ENCODE peak calls at places on chromosomes 5 and 9, in eight cellular contexts. V is heart left ventricle; S is HepG2; F is IMR-90; G is suprapubic skin; B is CD4-positive, CD25-positive, alpha-beta regulatory T cell; M is dorsolateral prefrontal cortex; R is neural progenitor cell. C is an unnamed sample.

GRCh38 chr5:78974011-78974410 is 11.1 kb downstream of the ARSB start:
- DNase-seq in V (no peak), S (no peak), B (no peak), R (no peak), M (peak), F (no peak), G (no peak), C (no peak)

GRCh38 chr5:36029914-36030313 is 36.8 kb downstream of the UGT3A2 start:
- DNase-seq in R (no peak), G (no peak), M (no peak), V (no peak), B (no peak), F (no peak), S (no peak), C (no peak)

GRCh38 chr9:137168575-137168906 is 1.3 kb downstream of the LRRC26 start:
- DNase-seq in F (no peak), G (no peak), M (no peak), B (no peak), R (peak), V (no peak), S (no peak), C (no peak)

GRCh38 chr9:135750786-135751185 is 48.8 kb downstream of the KCNT1 start:
- DNase-seq in S (no peak), G (no peak), M (no peak), R (no peak), V (no peak), B (no peak), F (no peak), C (no peak)

GRCh38 chr5:113269023-113269997 is 165.5 kb downstream of the TSSK1B start:
- DNase-seq in M (no peak), F (no peak), V (no peak), R (peak), S (no peak), B (no peak), G (no peak), C (no peak)

GRCh38 chr5:154573011-154573410 is 95.0 kb upstream of the HAND1 start:
- DNase-seq in R (no peak), M (no peak), V (no peak), S (no peak), F (no peak), G (no peak), B (no peak), C (no peak)

GRCh38 chr5:149639718-149640117 is 58.4 kb downstream of the ARHGEF37 start:
- DNase-seq in V (no peak), G (no peak), R (no peak), S (no peak), F (no peak), B (no peak), M (no peak), C (no peak)

GRCh38 chr5:132821791-132822190 is 8.7 kb downstream of the SHROOM1 start:
- DNase-seq in S (peak), G (peak), M (no peak), B (no peak), V (no peak), R (no peak), F (peak), C (no peak)

GRCh38 chr9:115786321-115786720 is 367.3 kb upstream of the PAPPA start:
- DNase-seq in B (no peak), V (no peak), R (no peak), S (no peak), F (peak), G (no peak), M (no peak), C (no peak)

GRCh38 chr9:38342096-38342495 is 50.4 kb upstream of the ALDH1B1 start:
- DNase-seq in M (no peak), V (no peak), G (no peak), B (no peak), S (no peak), R (no peak), F (no peak), C (no peak)

GRCh38 chr9:136078025-136078424 is 17.1 kb downstream of the NACC2 start:
- DNase-seq in M (no peak), F (no peak), B (no peak), G (no peak), S (no peak), R (no peak), V (no peak), C (no peak)

GRCh38 chr9:33791117-33791516 is 4.2 kb upstream of the PRSS3 start:
- DNase-seq in V (no peak), F (peak), M (no peak), B (no peak), R (no peak), S (no peak), G (no peak), C (no peak)

GRCh38 chr5:78806544-78806943 is 158.0 kb upstream of the LHFPL2 start:
- DNase-seq in S (no peak), V (no peak), G (no peak), F (peak), B (no peak), M (no peak), R (no peak), C (no peak)

GRCh38 chr9:109245300-109245897 is 75.5 kb downstream of the EPB41L4B start:
- DNase-seq in B (no peak), M (no peak), R (no peak), F (no peak), G (no peak), S (no peak), V (no peak), C (no peak)

GRCh38 chr5:173774212-173774850 is 113.8 kb upstream of the CPEB4 start:
- DNase-seq in F (no peak), M (no peak), B (no peak), R (no peak), G (no peak), V (peak), S (no peak), C (no peak)

GRCh38 chr9:4985376-4986266 is 549 bp downstream of the JAK2 start:
- DNase-seq in S (no peak), V (peak), B (peak), M (peak), G (peak), F (peak), R (peak), C (no peak)

GRCh38 chr5:166436857-166437256 is 1854.6 kb upstream of the WWC1 start:
- DNase-seq in S (no peak), R (no peak), M (no peak), G (no peak), F (no peak), B (no peak), V (no peak), C (no peak)

GRCh38 chr9:23596913-23597634 is 229.0 kb downstream of the ELAVL2 start:
- DNase-seq in B (no peak), F (no peak), G (no peak), S (no peak), R (no peak), V (no peak), M (no peak), C (no peak)

GRCh38 chr5:98364549-98364948 is 408.9 kb upstream of the RGMB start:
- DNase-seq in M (no peak), B (no peak), G (no peak), R (no peak), V (no peak), S (no peak), F (no peak), C (no peak)

GRCh38 chr9:121489344-121489743 is 10.3 kb downstream of the GGTA1 start:
- DNase-seq in R (no peak), S (no peak), M (no peak), F (no peak), B (no peak), V (no peak), G (no peak), C (no peak)

GRCh38 chr9:124260769-124261603 is 3.2 kb downstream of the NEK6 start:
- DNase-seq in M (no peak), V (no peak), G (no peak), R (no peak), S (peak), F (peak), B (no peak), C (no peak)

GRCh38 chr5:151810907-151811306 is 39.2 kb downstream of the G3BP1 start:
- DNase-seq in M (no peak), B (no peak), R (no peak), G (no peak), V (no peak), S (no peak), F (peak), C (no peak)

GRCh38 chr5:97162045-97162444 is 19.6 kb upstream of the LIX1 start:
- DNase-seq in G (no peak), F (peak), S (peak), B (peak), V (peak), M (peak), R (peak), C (no peak)

GRCh38 chr5:170338933-170339779 is 41.6 kb upstream of the LCP2 start:
- DNase-seq in S (no peak), V (no peak), R (no peak), B (peak), G (no peak), M (no peak), F (no peak), C (peak)

GRCh38 chr9:16421534-16421933 is 448.9 kb downstream of the BNC2 start:
- DNase-seq in G (no peak), M (no peak), S (no peak), B (no peak), R (no peak), V (no peak), F (peak), C (no peak)

GRCh38 chr5:148540636-148541035 is 113.7 kb downstream of the HTR4 start:
- DNase-seq in S (no peak), B (no peak), R (no peak), F (no peak), M (no peak), G (no peak), V (no peak), C (no peak)

GRCh38 chr5:72154076-72154756 is 46.9 kb downstream of the MAP1B start:
- DNase-seq in F (no peak), G (no peak), S (no peak), R (no peak), M (peak), B (no peak), V (peak), C (no peak)

GRCh38 chr5:76547242-76547890 is 75.8 kb downstream of the F2RL2 start:
- DNase-seq in V (no peak), G (no peak), F (no peak), B (peak), R (no peak), S (no peak), M (no peak), C (no peak)

GRCh38 chr9:21414220-21414940 is 5.5 kb downstream of the IFNA8 start:
- DNase-seq in S (no peak), G (no peak), V (no peak), M (no peak), F (no peak), R (no peak), B (no peak), C (no peak)

GRCh38 chr5:179267671-179268071 is 77.6 kb downstream of the ADAMTS2 start:
- DNase-seq in V (peak), S (no peak), B (no peak), G (peak), R (no peak), M (no peak), F (no peak), C (peak)

GRCh38 chr5:160484644-160485043 is 63.0 kb downstream of the PTTG1 start:
- DNase-seq in G (no peak), M (no peak), R (no peak), V (no peak), B (no peak), S (no peak), F (no peak), C (no peak)

GRCh38 chr5:66351822-66352221 is 207.7 kb downstream of the SREK1 start:
- DNase-seq in B (no peak), R (no peak), S (no peak), M (no peak), G (no peak), F (no peak), V (no peak), C (no peak)

GRCh38 chr9:131799177-131799823 is 59.4 kb upstream of the RAPGEF1 start:
- DNase-seq in R (peak), S (peak), G (no peak), M (no peak), F (peak), B (peak), V (peak), C (no peak)

GRCh38 chr5:116834796-116835515 is 260.3 kb upstream of the SEMA6A start:
- DNase-seq in B (no peak), M (no peak), S (peak), G (no peak), R (no peak), F (no peak), V (no peak), C (no peak)

GRCh38 chr9:82332774-82333152 is 344.2 kb downstream of the SPATA31D1 start:
- DNase-seq in M (no peak), F (peak), G (no peak), R (no peak), V (no peak), S (no peak), B (no peak), C (no peak)

GRCh38 chr5:2703041-2703440 is 48.4 kb downstream of the IRX2 start:
- DNase-seq in F (no peak), M (no peak), S (no peak), B (no peak), V (no peak), G (no peak), R (no peak), C (peak)

GRCh38 chr5:2703615-2704014 is 47.9 kb downstream of the IRX2 start:
- DNase-seq in V (no peak), G (no peak), F (no peak), R (no peak), B (no peak), M (no peak), S (no peak), C (peak)

GRCh38 chr5:2705861-2706260 is 45.6 kb downstream of the IRX2 start:
- DNase-seq in S (no peak), G (no peak), F (no peak), V (no peak), R (no peak), B (no peak), M (no peak), C (no peak)

GRCh38 chr5:2704111-2704510 is 47.4 kb downstream of the IRX2 start:
- DNase-seq in B (no peak), V (no peak), M (no peak), R (no peak), S (no peak), F (no peak), G (no peak), C (peak)

GRCh38 chr5:2704806-2705645 is 46.5 kb downstream of the IRX2 start:
- DNase-seq in S (no peak), M (no peak), G (no peak), R (no peak), F (no peak), B (no peak), V (no peak), C (peak)
- H3K27ac ChIP-seq in S (no peak), M (no peak), G (no peak), R (no peak), F (no peak), B (no peak), V (no peak), C (no peak)

GRCh38 chr5:101278011-101278687 is 375.1 kb upstream of the ST8SIA4 start:
- DNase-seq in G (no peak), F (peak), S (no peak), V (no peak), R (no peak), B (no peak), M (no peak), C (no peak)
- H3K27ac ChIP-seq in G (no peak), F (no peak), S (no peak), V (no peak), R (no peak), B (no peak), M (no peak), C (no peak)

DNA sequence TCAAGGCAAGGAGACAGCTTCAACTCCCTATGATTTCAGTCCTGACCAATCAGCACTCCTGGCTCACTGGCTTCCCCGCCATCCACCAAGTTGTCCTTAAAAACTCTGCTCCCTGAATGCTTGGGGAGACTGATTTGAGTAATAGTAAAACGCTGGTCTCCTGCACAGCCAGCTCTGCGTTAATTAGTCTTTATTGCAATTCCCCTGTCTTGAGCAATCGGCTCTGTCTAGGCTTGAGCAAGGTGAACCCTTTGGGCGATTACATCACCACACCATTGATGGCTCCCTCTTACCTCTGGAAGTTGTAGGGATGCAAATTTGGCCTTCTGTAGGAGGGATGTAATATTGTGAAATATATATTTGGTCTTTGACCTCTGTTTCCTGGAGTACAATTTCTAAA is 2.9 kb upstream of the SLC23A1 start:
- DNase-seq in V (no peak), S (no peak), R (no peak), F (no peak), B (no peak), M (no peak), G (no peak), C (no peak)
- H3K27ac ChIP-seq in V (no peak), S (no peak), R (no peak), F (no peak), B (no peak), M (no peak), G (peak), C (no peak)

GRCh38 chr9:89986190-89986589 is 381.4 kb downstream of the GADD45G start:
- DNase-seq in G (no peak), B (no peak), M (no peak), F (no peak), V (no peak), R (no peak), S (no peak), C (no peak)

GRCh38 chr9:89983411-89983810 is 378.6 kb downstream of the GADD45G start:
- DNase-seq in F (no peak), R (no peak), G (no peak), B (no peak), M (no peak), S (no peak), V (no peak), C (no peak)

GRCh38 chr9:89982016-89982415 is 377.2 kb downstream of the GADD45G start:
- DNase-seq in B (no peak), V (no peak), S (no peak), R (no peak), M (no peak), G (no peak), F (no peak), C (no peak)

GRCh38 chr9:89985078-89985477 is 380.3 kb downstream of the GADD45G start:
- DNase-seq in R (no peak), M (no peak), S (no peak), B (no peak), G (no peak), F (no peak), V (no peak), C (no peak)

DNA sequence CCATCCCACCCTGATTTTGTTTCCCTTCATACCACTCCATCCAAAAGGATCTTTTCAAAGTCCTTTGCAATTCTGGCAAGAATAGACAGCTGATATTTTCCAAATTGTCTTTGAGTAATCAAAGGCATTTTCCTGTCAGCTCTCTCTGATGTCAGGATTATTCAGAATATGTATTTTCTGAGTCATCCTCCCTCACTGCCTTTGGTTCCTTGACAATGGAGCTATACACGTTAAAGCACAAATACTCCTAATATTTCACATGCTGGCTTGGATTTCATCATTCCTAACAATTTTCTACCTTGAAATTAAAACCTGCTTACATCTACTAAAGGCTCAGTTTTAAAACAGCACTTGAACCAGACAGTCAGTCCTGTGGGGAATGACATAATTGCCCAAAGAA is 379.4 kb downstream of the GADD45G start:
- DNase-seq in S (no peak), V (no peak), B (no peak), G (no peak), R (no peak), F (peak), M (no peak), C (no peak)
- H3K27ac ChIP-seq in S (no peak), V (no peak), B (no peak), G (no peak), R (no peak), F (no peak), M (no peak), C (no peak)

GRCh38 chr5:147303976-147304375 is 69.2 kb downstream of the STK32A start:
- DNase-seq in G (no peak), R (no peak), B (no peak), M (no peak), V (no peak), S (no peak), F (peak), C (no peak)
- H3K27ac ChIP-seq in G (no peak), R (no peak), B (no peak), M (no peak), V (no peak), S (no peak), F (no peak), C (peak)

GRCh38 chr9:15389636-15390035 is 33.0 kb upstream of the SNAPC3 start:
- DNase-seq in V (no peak), S (no peak), F (no peak), G (no peak), R (no peak), M (no peak), B (no peak), C (no peak)
- H3K27ac ChIP-seq in V (no peak), S (no peak), F (no peak), G (no peak), R (no peak), M (no peak), B (no peak), C (no peak)

DNA sequence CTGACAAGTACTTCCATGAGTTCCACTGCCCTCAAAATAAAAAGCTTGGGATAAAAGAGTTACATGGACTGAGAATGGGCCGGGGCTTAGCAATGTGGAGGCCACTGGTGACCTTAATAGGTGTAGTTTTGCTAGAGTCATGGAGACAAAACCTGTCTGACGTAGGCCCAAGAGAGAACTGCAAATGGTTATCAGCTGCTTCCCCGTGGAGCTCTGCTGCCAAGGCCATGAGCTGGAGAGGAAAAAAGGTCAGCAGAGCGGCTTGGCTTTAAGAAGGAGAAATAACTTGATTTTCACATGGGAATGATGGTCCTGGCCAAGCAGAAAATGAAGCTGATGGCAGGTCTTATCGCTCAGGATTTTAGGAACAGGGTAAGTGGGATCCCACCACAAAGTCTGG is 3.7 kb upstream of the SURF6 start:
- DNase-seq in V (no peak), M (no peak), F (no peak), G (no peak), S (no peak), B (no peak), R (no peak), C (no peak)
- H3K27ac ChIP-seq in V (no peak), M (peak), F (no peak), G (no peak), S (no peak), B (no peak), R (no peak), C (peak)

C was measured in coronary artery.